ENCODE peak calls at places on chromosomes 11 and 22, in four cellular contexts. K is HCT116, C is K562, Y is HepG2. N is an unnamed sample.

GRCh38 chr11:119684361-119685072 is 44.5 kb downstream of the NECTIN1 start:
- DNase-seq in C (peak; percentile 31), K (no peak), Y (peak; percentile 46), N (no peak)

GRCh38 chr11:44602810-44603410 is 37.4 kb downstream of the CD82 start:
- DNase-seq in K (no peak), Y (no peak), C (no peak), N (no peak)

GRCh38 chr11:126561327-126561893 is 205.9 kb downstream of the ST3GAL4 start:
- DNase-seq in C (peak; percentile 47), K (no peak), Y (peak; percentile 34), N (no peak)

GRCh38 chr11:124640660-124641059 is 18.0 kb downstream of the TBRG1 start:
- DNase-seq in C (no peak), Y (no peak), K (no peak), N (no peak)

GRCh38 chr22:19266547-19267086 is 24.9 kb downstream of the CLTCL1 start:
- DNase-seq in Y (no peak), C (no peak), K (no peak), N (no peak)

GRCh38 chr11:33060271-33060670 is 20.9 kb downstream of the TCP11L1 start:
- DNase-seq in K (no peak), Y (no peak), C (no peak), N (no peak)

GRCh38 chr11:47188262-47188661 is 2.0 kb upstream of the PACSIN3 start:
- DNase-seq in Y (no peak), K (no peak), C (no peak), N (no peak)

GRCh38 chr11:15896544-15896943 is 459.8 kb downstream of the SOX6 start:
- DNase-seq in C (no peak), Y (no peak), K (no peak), N (no peak)

GRCh38 chr11:77212314-77213007 is 84.4 kb downstream of the MYO7A start:
- DNase-seq in K (no peak), Y (no peak), C (no peak), N (no peak)

GRCh38 chr11:46001427-46002049 is 79.1 kb downstream of the LARGE2 start:
- DNase-seq in C (no peak), Y (no peak), K (no peak), N (no peak)

GRCh38 chr11:32939046-32939445 is 46.4 kb downstream of the QSER1 start:
- DNase-seq in Y (no peak), C (no peak), K (no peak), N (no peak)

GRCh38 chr22:24001314-24001713 is 3.9 kb downstream of the GSTT4 start:
- DNase-seq in Y (no peak), K (no peak), C (no peak), N (no peak)

GRCh38 chr11:13297308-13297916 is 19.8 kb downstream of the BMAL1 start:
- DNase-seq in Y (no peak), K (no peak), C (no peak), N (no peak)

GRCh38 chr11:67079065-67079464 is 22.4 kb downstream of the RHOD start:
- DNase-seq in K (no peak), C (no peak), Y (no peak), N (no peak)

GRCh38 chr11:61657566-61657965 is 22.6 kb upstream of the DAGLA start:
- DNase-seq in C (no peak), K (no peak), Y (peak; percentile 76), N (no peak)

GRCh38 chr11:67486481-67487195 is 3.8 kb downstream of the AIP start:
- DNase-seq in K (no peak), Y (no peak), C (no peak), N (no peak)

GRCh38 chr11:77421041-77421723 is 52.7 kb downstream of the PAK1 start:
- DNase-seq in C (no peak), K (no peak), Y (no peak), N (no peak)

GRCh38 chr11:71451596-71452353 is 1.2 kb upstream of the NADSYN1 start:
- DNase-seq in K (no peak), Y (peak; percentile 14), C (no peak), N (no peak)

GRCh38 chr11:78429667-78430066 is 12.0 kb upstream of the GAB2 start:
- DNase-seq in K (no peak), Y (no peak), C (no peak), N (no peak)

GRCh38 chr11:14073821-14074529 is 111.5 kb downstream of the SPON1 start:
- DNase-seq in Y (no peak), C (no peak), K (no peak), N (no peak)

GRCh38 chr11:119619665-119620064 is 109.3 kb downstream of the NECTIN1 start:
- DNase-seq in Y (no peak), C (no peak), K (no peak), N (no peak)

GRCh38 chr22:19291218-19291579 is 320 bp downstream of the CLTCL1 start:
- DNase-seq in C (peak; percentile 89), Y (no peak), K (no peak), N (no peak)

GRCh38 chr11:111944651-111945051 is 7.5 kb downstream of the DIXDC1 start:
- DNase-seq in C (no peak), K (no peak), Y (no peak), N (no peak)

GRCh38 chr22:20629401-20629800 is 122.0 kb downstream of the MED15 start:
- DNase-seq in K (no peak), Y (no peak), C (no peak), N (no peak)

GRCh38 chr22:47166446-47167016 is 404.1 kb downstream of the TBC1D22A start:
- DNase-seq in C (no peak), Y (no peak), K (no peak), N (no peak)

GRCh38 chr22:44333847-44334635 is 21.3 kb upstream of the SHISAL1 start:
- DNase-seq in C (no peak), K (no peak), Y (no peak), N (no peak)

GRCh38 chr11:8248786-8249185 is 14.9 kb downstream of the LMO1 start:
- DNase-seq in C (no peak), Y (no peak), K (no peak), N (no peak)

GRCh38 chr11:109733245-109733644 is 311.3 kb downstream of the C11orf87 start:
- DNase-seq in C (no peak), K (no peak), Y (no peak), N (no peak)

GRCh38 chr11:33268945-33269567 is 11.9 kb downstream of the HIPK3 start:
- DNase-seq in Y (no peak), K (no peak), C (no peak), N (no peak)

GRCh38 chr11:76880314-76880713 is 19.6 kb downstream of the ACER3 start:
- DNase-seq in K (no peak), C (no peak), Y (no peak), N (no peak)

GRCh38 chr11:86184728-86185127 is 59.8 kb upstream of the EED start:
- DNase-seq in C (no peak), K (no peak), Y (no peak), N (no peak)

GRCh38 chr11:45709264-45709663 is 43.8 kb upstream of the CHST1 start:
- DNase-seq in Y (no peak), C (no peak), K (no peak), N (no peak)

GRCh38 chr11:64343740-64344133 is 3.7 kb downstream of the CCDC88B start:
- DNase-seq in K (no peak), Y (no peak), C (no peak), N (no peak)

GRCh38 chr11:122785156-122785605 is 53.1 kb upstream of the CRTAM start:
- DNase-seq in Y (no peak), C (no peak), K (no peak), N (no peak)

DNA sequence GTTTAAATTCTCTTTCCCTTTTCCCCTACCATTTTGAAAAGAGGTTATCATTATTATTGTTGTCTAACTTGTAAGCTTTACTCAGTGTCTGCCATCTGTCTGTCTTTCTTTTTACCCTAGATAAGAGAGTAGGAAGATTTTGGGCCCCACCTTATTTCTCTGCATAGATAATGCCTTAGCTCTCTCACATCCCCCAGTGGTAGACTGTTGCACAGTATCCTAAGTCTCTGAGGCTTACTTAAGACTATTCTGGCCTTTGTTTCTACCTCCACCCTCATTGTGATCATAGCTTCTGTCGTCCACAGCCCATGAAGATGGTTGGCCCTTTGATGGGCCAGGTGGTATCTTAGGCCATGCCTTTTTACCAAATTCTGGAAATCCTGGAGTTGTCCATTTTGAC is 3.6 kb upstream of the OR51L1 start:
- DNase-seq in Y (no peak), K (no peak), C (peak; percentile 15), N (no peak)
- TF ChIP-seq CTCF in Y (no peak), K (no peak), C (peak; percentile 62), N (peak; percentile 57)

GRCh38 chr11:73931039-73931645 is 19.7 kb upstream of the DNAJB13 start:
- DNase-seq in K (peak; percentile 79), Y (peak; percentile 50), C (peak; percentile 62), N (peak; percentile 46)
- TF ChIP-seq TCF7L2 in K (no peak), Y (no peak), C (no peak), N (no peak)

DNA sequence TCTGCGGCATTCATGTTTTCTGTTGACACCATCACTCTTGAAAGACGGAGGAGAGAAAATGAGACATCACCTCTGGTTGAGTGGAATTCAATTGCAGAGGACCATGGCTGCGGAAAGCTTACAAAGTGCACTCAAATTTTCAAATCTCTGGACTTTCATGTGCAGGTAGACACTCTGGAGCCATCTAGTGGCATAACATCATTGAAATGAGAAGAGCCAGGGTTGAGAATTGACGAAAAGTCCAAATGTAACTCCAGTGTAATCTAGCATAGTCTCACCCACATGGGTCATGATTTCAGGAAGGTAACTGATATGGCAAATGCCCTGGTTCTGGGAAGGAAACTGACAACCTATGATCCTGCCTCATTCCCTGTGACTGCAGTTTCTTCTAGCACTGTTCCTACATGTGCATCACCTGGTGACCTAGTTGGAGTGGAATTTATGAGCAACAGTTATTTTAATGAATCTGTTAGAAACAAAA is 687.8 kb downstream of the KCNA4 start:
- DNase-seq in Y (peak; percentile 35), K (peak; percentile 62), C (no peak), N (peak; percentile 67)
- TF ChIP-seq CTCF in Y (peak; percentile 77), K (peak; percentile 81), C (no peak), N (peak; percentile 80)

DNA sequence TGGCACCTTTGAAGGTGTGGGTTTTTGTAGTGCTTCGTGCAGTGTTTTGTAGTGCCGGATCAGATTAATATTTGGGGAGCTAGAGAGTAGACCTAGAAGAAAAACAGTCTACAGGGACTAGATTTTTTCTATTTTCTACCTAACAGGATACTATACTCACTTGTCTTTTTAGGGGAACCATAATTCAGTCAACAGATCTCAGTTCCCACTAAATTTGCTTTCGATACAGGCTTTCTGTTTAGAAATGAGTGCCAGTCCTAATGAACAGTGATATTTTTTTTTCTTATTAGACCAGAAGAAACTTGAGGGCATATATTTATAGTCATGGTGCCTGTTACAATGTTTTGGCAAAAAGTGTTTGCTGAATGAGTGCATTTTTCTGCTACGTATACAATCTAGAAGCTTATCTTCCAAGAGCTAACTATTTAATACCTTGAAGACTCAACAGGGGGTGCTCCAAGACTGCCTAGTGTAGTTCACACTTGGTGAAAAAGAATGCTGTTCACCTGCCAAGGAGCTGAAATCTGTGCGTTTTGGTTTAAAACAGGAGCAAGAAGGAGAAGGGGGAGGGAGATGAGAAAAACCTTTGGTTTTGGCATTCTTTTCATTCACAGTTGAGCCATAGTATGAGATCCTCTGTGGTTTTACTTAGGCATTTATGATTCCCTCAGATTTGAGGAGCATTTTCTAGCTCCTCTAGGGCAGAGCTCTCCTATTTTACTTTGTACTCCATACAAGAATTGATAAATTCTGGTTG is 44.9 kb upstream of the VSTM5 start:
- DNase-seq in Y (peak; percentile 37), K (peak; percentile 59), C (peak; percentile 46), N (peak; percentile 8)
- TF ChIP-seq TCF7L2 in Y (no peak), K (no peak), C (no peak), N (no peak)